ENCODE peak calls at places on chromosome 11, in eight cellular contexts. N, F, M, Y, B, K, A and G are unnamed samples.

GRCh38 chr11:48005878-48006277 is 25.5 kb downstream of the PTPRJ start:
- DNase-seq in M (no peak), B (no peak), Y (no peak), A (no peak), K (no peak), N (no peak), F (no peak), G (no peak)

GRCh38 chr11:20367313-20367948 is 3.9 kb downstream of the HTATIP2 start:
- DNase-seq in B (peak), A (peak), K (peak), F (peak), M (no peak), N (no peak), Y (peak), G (no peak)

GRCh38 chr11:64037027-64037633 is 1.4 kb downstream of the FLRT1 start:
- DNase-seq in N (no peak), F (no peak), M (no peak), B (no peak), K (no peak), Y (no peak), A (no peak), G (no peak)

GRCh38 chr11:27158763-27159679 is 118.4 kb downstream of the BBOX1 start:
- DNase-seq in F (peak), M (no peak), N (no peak), B (peak), Y (no peak), K (peak), A (peak), G (peak)

GRCh38 chr11:46736615-46737014 is 17.6 kb downstream of the F2 start:
- DNase-seq in N (no peak), Y (no peak), F (no peak), M (no peak), A (no peak), K (no peak), B (peak), G (no peak)

GRCh38 chr11:31874631-31875191 is 63.6 kb upstream of the PAX6 start:
- DNase-seq in K (no peak), M (no peak), A (no peak), N (no peak), Y (no peak), F (no peak), B (no peak), G (no peak)

GRCh38 chr11:35658028-35658948 is 4.3 kb upstream of the TRIM44 start:
- DNase-seq in A (no peak), F (no peak), Y (no peak), M (no peak), N (no peak), K (no peak), B (no peak), G (no peak)

GRCh38 chr11:9120659-9121350 is 29.4 kb upstream of the SCUBE2 start:
- DNase-seq in M (no peak), Y (no peak), B (no peak), K (no peak), F (no peak), N (no peak), A (no peak), G (peak)

GRCh38 chr11:125345706-125346561 is 150.1 kb downstream of the FEZ1 start:
- DNase-seq in K (peak), F (peak), M (peak), B (peak), Y (peak), N (peak), A (peak), G (peak)

GRCh38 chr11:3738241-3738640 is 59.1 kb downstream of the NUP98 start:
- DNase-seq in N (no peak), B (peak), F (no peak), A (no peak), Y (no peak), K (no peak), M (no peak), G (no peak)

GRCh38 chr11:10680956-10681487 is 12.5 kb downstream of the IRAG1 start:
- DNase-seq in N (no peak), F (no peak), B (no peak), A (no peak), Y (no peak), K (no peak), M (no peak), G (no peak)

GRCh38 chr11:65445604-65446445 is 23.2 kb downstream of the NEAT1 start:
- DNase-seq in K (no peak), B (peak), F (peak), M (no peak), Y (no peak), N (no peak), A (no peak), G (no peak)

GRCh38 chr11:69650832-69651344 is 9.9 kb downstream of the CCND1 start:
- DNase-seq in F (no peak), K (no peak), B (no peak), M (no peak), N (no peak), A (no peak), Y (no peak), G (no peak)

GRCh38 chr11:59559886-59560285 is 48.5 kb downstream of the OR4D9 start:
- DNase-seq in B (no peak), F (no peak), A (no peak), N (no peak), K (no peak), M (no peak), Y (no peak), G (no peak)

GRCh38 chr11:63951779-63952536 is 13.2 kb downstream of the NAA40 start:
- DNase-seq in F (no peak), N (no peak), B (no peak), K (no peak), M (peak), Y (no peak), A (no peak), G (no peak)

GRCh38 chr11:108500169-108500568 is 2.0 kb upstream of the POGLUT3 start:
- DNase-seq in M (no peak), K (no peak), N (no peak), A (no peak), B (no peak), F (no peak), Y (no peak), G (no peak)

GRCh38 chr11:74330065-74330858 is 18.8 kb upstream of the P4HA3 start:
- DNase-seq in N (no peak), K (no peak), Y (no peak), F (no peak), M (no peak), B (peak), A (no peak), G (no peak)

GRCh38 chr11:1842149-1843097 is 3.6 kb downstream of the TNNI2 start:
- DNase-seq in M (no peak), Y (no peak), K (no peak), N (no peak), A (no peak), F (no peak), B (no peak), G (no peak)

GRCh38 chr11:1843098-1843473 is 4.3 kb downstream of the TNNI2 start:
- DNase-seq in B (no peak), F (no peak), M (no peak), A (no peak), N (no peak), Y (no peak), K (no peak), G (no peak)

GRCh38 chr11:1845095-1845429 is 6.3 kb downstream of the TNNI2 start:
- DNase-seq in B (no peak), M (no peak), N (no peak), K (no peak), A (no peak), Y (no peak), F (no peak), G (no peak)

GRCh38 chr11:1844221-1845094 is 5.7 kb downstream of the TNNI2 start:
- DNase-seq in Y (no peak), B (no peak), A (no peak), K (no peak), F (no peak), M (peak), N (no peak), G (no peak)

GRCh38 chr11:1843796-1844195 is 5.0 kb downstream of the TNNI2 start:
- DNase-seq in B (no peak), A (no peak), M (no peak), N (no peak), K (no peak), F (no peak), Y (no peak), G (no peak)
- H3K4me3 ChIP-seq in B (no peak), A (no peak), M (peak), N (no peak), K (no peak), F (no peak), Y (peak), G (no peak)

GRCh38 chr11:118304809-118305248 is 299 bp downstream of the CD3E start:
- DNase-seq in A (no peak), Y (no peak), N (no peak), F (no peak), B (no peak), K (no peak), M (no peak), G (no peak)
- H3K4me3 ChIP-seq in A (no peak), Y (peak), N (no peak), F (no peak), B (no peak), K (no peak), M (peak), G (no peak)

GRCh38 chr11:13761712-13762111 is 93.2 kb downstream of the FAR1 start:
- DNase-seq in K (no peak), B (peak), F (peak), N (no peak), A (no peak), Y (no peak), M (no peak), G (no peak)

GRCh38 chr11:13761250-13761649 is 92.8 kb downstream of the FAR1 start:
- DNase-seq in A (no peak), K (no peak), Y (no peak), M (no peak), N (no peak), F (peak), B (no peak), G (no peak)

GRCh38 chr11:13760115-13760514 is 91.6 kb downstream of the FAR1 start:
- DNase-seq in A (no peak), Y (no peak), B (no peak), N (no peak), F (no peak), K (no peak), M (no peak), G (no peak)

GRCh38 chr11:13759050-13759449 is 90.6 kb downstream of the FAR1 start:
- DNase-seq in N (no peak), M (no peak), F (no peak), K (no peak), Y (no peak), B (no peak), A (no peak), G (no peak)
- H3K4me3 ChIP-seq in N (no peak), M (no peak), F (no peak), K (no peak), Y (no peak), B (no peak), A (no peak), G (no peak)

GRCh38 chr11:1676254-1676740 is 20.7 kb upstream of the KRTAP5-6 start:
- DNase-seq in B (no peak), N (no peak), F (no peak), Y (no peak), A (no peak), K (no peak), M (no peak), G (no peak)
- H3K4me3 ChIP-seq in B (no peak), N (no peak), F (no peak), Y (no peak), A (no peak), K (no peak), M (no peak), G (no peak)

GRCh38 chr11:33158596-33158995 is 2.7 kb downstream of the CSTF3 start:
- DNase-seq in K (no peak), B (no peak), A (no peak), F (no peak), Y (no peak), M (no peak), N (no peak), G (no peak)
- H3K4me3 ChIP-seq in K (peak), B (peak), A (no peak), F (peak), Y (no peak), M (no peak), N (no peak), G (no peak)

GRCh38 chr11:94199367-94200130 is 70.9 kb downstream of the PANX1 start:
- DNase-seq in Y (no peak), N (no peak), B (peak), A (no peak), M (no peak), F (no peak), K (no peak), G (no peak)
- H3K4me3 ChIP-seq in Y (no peak), N (no peak), B (no peak), A (no peak), M (no peak), F (no peak), K (no peak), G (no peak)

GRCh38 chr11:76278526-76278925 is 72.2 kb upstream of the WNT11 start:
- DNase-seq in M (no peak), Y (no peak), K (no peak), F (no peak), B (no peak), A (no peak), N (no peak), G (no peak)

GRCh38 chr11:76277298-76278175 is 71.2 kb upstream of the WNT11 start:
- DNase-seq in F (no peak), K (no peak), M (no peak), A (no peak), Y (no peak), B (no peak), N (no peak), G (no peak)

GRCh38 chr11:76280151-76280881 is 74.0 kb upstream of the WNT11 start:
- DNase-seq in B (no peak), K (no peak), M (no peak), N (no peak), F (no peak), A (no peak), Y (no peak), G (no peak)

GRCh38 chr11:76279651-76280050 is 73.3 kb upstream of the WNT11 start:
- DNase-seq in B (no peak), N (no peak), Y (no peak), M (no peak), A (no peak), F (no peak), K (no peak), G (no peak)

DNA sequence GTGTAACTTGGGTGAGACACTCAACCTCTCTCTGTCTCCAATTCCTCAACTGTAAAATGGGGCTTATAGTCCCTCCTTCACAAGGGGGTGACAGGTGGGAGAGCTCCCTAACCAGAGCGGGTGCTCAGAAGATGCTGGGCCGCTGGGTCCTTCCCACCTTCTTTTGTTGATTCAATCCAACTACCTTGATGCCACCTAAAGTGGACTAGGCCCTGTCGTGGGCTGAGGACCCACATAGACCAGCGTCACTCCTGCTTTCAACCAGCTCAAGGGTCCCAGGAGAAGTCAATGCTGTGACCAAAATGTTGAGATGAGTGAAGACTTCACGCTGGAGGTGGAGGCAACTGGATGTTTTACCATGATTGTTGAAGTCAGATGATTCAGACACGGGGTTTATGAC is 72.7 kb upstream of the WNT11 start:
- DNase-seq in F (no peak), A (no peak), K (no peak), Y (no peak), B (no peak), M (no peak), N (no peak), G (no peak)
- H3K4me3 ChIP-seq in F (no peak), A (no peak), K (no peak), Y (no peak), B (no peak), M (no peak), N (no peak), G (no peak)

DNA sequence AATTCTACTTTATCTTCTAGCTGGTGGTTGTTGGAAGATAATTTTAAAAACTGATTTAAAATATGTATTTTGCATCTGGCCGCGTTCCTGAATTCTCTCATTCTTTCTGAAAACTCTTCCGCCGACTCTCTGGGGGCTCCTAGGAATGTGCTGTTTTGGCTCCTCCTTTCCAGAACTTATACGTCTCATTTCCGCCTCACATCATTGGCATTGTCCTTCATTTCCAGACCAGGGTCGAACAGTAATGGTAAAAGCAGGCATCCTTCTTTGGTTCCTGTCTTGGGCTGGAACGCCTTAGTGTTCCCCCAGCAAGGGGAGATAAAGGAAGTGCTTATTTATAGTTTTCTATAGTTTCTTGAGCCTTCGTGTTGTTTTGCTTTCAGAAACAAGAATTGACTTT is 10.9 kb upstream of the TNNT3 start:
- DNase-seq in B (peak), K (no peak), N (no peak), M (no peak), Y (no peak), A (no peak), F (no peak), G (no peak)
- H3K4me3 ChIP-seq in B (peak), K (no peak), N (no peak), M (no peak), Y (no peak), A (no peak), F (no peak), G (no peak)

DNA sequence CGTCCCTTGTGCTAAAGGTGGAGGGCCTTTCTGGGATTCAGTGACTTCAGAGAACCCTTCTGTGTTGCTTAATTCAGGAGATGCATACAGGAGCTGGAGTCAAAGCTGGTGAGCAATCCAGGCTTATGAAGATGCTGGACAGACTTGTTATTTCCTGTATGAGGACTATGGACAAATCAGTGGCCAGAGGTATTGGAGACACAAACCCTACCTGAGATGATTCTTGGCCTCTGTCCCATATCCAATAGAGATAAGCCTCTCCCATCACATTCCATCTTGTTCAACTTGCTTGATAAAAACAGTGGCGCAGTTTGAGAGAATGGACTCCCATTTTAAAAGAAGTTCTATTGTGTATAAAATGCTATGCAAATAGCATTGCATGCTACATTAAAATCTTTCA is at the start of gene MRGPRX1:
- DNase-seq in Y (no peak), M (no peak), N (no peak), B (no peak), K (no peak), F (no peak), A (no peak), G (no peak)
- H3K4me3 ChIP-seq in Y (no peak), M (no peak), N (no peak), B (no peak), K (no peak), F (no peak), A (no peak), G (no peak)